ENCODE peak calls at places on chromosomes 12 and 14, in four cellular contexts. B is IMR-90, T is AG04450, J is psoas muscle. C is an unnamed sample. For H3K27me3 and H3K9me3, the result is how much of the 10 kb centered on the place peaks cover.

GRCh38 chr12:123139926-123140674 is 10.8 kb downstream of the PITPNM2 start:
- DNase-seq in B (peak), T (no peak), J (peak), C (peak)

GRCh38 chr12:9711664-9712063 is 21.2 kb downstream of the CLECL1 start:
- DNase-seq in B (peak), T (no peak), J (no peak), C (no peak)

GRCh38 chr12:66612053-66612775 is 66.7 kb downstream of the GRIP1 start:
- DNase-seq in B (no peak), T (no peak), J (no peak), C (no peak)

GRCh38 chr12:93127582-93128331 is 198.7 kb upstream of the EEA1 start:
- DNase-seq in B (peak), T (peak), J (peak), C (no peak)

GRCh38 chr12:90858261-90858660 is 96.7 kb downstream of the CCER1 start:
- DNase-seq in B (peak), T (no peak), J (no peak), C (no peak)

GRCh38 chr12:106064622-106065021 is 74.1 kb downstream of the NUAK1 start:
- DNase-seq in B (no peak), T (no peak), J (no peak), C (no peak)

GRCh38 chr12:91964501-91964900 is 181.1 kb downstream of the BTG1 start:
- DNase-seq in B (peak), T (no peak), J (no peak), C (no peak)

GRCh38 chr12:50467441-50467840 is 37.3 kb upstream of the DIP2B start:
- DNase-seq in B (no peak), T (no peak), J (no peak), C (no peak)

GRCh38 chr12:12408265-12408690 is 51.4 kb downstream of the BORCS5 start:
- DNase-seq in B (no peak), T (no peak), J (no peak), C (no peak)

GRCh38 chr14:34043627-34044372 is 92.9 kb upstream of the EGLN3 start:
- DNase-seq in B (no peak), T (no peak), J (no peak), C (no peak)

GRCh38 chr12:64825143-64826011 is 930 bp downstream of the TBC1D30 start:
- DNase-seq in B (no peak), T (no peak), J (no peak), C (no peak)

GRCh38 chr12:57477710-57478681 is 1.7 kb downstream of the ARHGAP9 start:
- DNase-seq in B (peak), T (no peak), J (no peak), C (peak)
- H3K27me3 ChIP-seq in B (half or more), T (under half), J (under half), C (under half)

DNA sequence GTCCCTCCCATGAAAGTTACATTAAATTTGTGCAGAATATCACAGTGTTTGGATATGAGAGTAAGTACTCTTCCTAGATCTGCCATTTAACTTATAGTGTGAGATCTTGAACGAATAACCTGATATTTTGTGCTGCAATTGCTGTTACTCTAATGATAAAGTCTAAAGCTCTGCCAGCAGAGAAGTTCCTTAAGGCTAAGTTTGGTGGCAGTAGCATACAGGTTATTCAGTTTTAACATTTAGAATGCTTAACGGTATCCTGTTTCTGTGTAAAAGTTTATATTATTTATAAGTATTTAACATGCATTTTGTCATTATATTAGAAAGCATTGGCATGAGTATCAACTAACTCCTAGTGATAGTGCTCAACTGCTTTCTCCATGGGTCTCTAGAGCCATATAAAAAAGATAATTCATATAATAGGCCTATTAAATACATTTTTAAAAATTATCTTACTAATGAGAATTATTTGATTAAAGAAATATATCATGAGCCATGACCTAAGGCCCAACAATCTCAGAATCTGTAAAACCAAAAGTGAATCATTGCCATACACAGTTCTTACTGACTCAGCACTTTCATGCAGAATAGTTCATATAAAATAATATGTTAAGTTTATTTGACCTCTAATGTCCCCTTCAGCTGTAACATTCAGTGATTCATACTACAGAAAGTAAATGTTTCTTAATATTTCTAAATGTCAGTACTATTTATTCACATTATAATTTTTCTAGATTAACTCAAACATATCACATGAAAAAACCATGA is 1058.6 kb downstream of the TRHDE start:
- DNase-seq in B (no peak), T (no peak), J (no peak), C (no peak)
- H3K9me3 ChIP-seq in B (under half), T (under half), J (under half), C (under half)

DNA sequence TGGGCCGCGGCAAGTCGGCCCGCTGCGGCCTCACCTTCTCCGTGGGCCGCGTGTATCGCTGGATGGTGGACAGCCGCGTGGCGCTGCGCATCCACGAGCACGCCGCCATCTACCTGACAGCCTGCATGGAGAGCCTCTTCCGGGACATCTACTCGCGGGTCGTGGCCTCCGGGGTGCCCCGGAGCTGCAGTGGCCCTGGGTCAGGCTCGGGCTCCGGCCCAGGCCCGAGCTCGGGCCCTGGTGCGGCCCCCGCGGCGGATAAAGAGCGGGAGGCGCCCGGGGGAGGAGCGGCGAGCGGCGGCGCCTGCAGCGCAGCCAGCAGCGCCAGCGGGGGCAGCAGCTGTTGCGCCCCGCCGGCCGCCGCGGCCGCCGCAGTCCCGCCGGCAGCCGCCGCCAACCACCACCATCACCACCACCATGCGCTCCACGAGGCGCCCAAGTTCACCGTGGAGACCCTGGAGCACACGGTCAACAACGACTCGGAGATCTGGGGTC is 226.2 kb upstream of the CRY1 start:
- DNase-seq in B (no peak), T (no peak), J (no peak), C (no peak)
- H3K27me3 ChIP-seq in B (under half), T (under half), J (under half), C (under half)

DNA sequence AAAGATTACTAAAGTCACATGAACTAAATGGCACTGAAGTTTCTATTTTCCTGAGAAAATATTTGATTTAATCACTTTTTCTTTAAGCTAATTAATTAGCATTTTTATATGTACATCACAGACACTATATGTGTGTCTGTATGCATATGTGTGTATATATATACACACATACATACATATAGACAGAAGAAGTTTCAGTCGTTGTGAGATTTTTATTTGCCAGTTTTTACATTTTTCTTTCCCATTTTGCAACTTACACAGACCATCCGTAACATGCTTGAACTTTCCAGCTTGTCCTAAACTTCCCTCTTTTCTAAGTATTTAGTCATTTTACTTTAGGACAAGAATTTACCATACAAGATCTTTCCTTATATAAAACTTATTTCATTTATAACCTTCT is 299.1 kb downstream of the IPO8 start:
- DNase-seq in B (no peak), T (no peak), J (no peak), C (no peak)
- H3K9me3 ChIP-seq in B (under half), T (under half), J (under half), C (under half)

DNA sequence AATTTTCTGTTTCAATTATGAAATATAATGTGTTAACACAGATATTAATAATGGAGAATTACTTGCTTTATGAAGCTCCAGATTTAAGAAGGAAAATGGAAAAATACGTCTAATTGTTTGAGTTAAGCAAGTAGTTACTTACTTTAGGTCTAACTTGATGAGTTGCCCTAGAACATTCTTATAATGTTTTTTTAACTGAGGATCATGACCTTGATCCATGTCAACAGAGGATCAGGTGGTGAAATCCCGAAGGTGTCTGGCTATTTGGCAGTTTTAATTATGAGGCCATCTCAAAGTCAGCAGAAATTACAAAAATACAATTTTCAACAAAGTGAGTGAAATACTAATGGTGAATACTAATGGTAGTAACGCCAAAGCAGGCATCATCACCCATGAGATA is 57.0 kb upstream of the REP15 start:
- DNase-seq in B (no peak), T (no peak), J (no peak), C (no peak)
- H3K27me3 ChIP-seq in B (under half), T (under half), J (under half), C (under half)